ENCODE peak calls at places on chromosome 16, in seven cellular contexts. B is HTR-8/SVneo, H is smooth muscle cell of the brain vasculature, W is H9, Z is Daoy, V is fibroblast of mammary gland, U is iPS DF 6.9. N is an unnamed sample.

GRCh38 chr16:64751906-64752305 is 370.0 kb downstream of the CDH11 start:
- DNase-seq in B (no peak), H (peak; percentile 31), W (no peak), Z (peak; percentile 15), V (peak; percentile 45), U (no peak), N (no peak)

GRCh38 chr16:1474471-1474795 is 395 bp downstream of the CLCN7 start:
- DNase-seq in B (no peak), H (no peak), W (no peak), Z (no peak), V (no peak), U (no peak), N (no peak)

GRCh38 chr16:66406534-66407368 is 20.3 kb upstream of the BEAN1 start:
- DNase-seq in B (peak; percentile 84), H (no peak), W (peak; percentile 91), Z (peak; percentile 74), V (peak; percentile 59), U (no peak), N (peak; percentile 68)

GRCh38 chr16:27722892-27723450 is 173.0 kb downstream of the KATNIP start:
- DNase-seq in B (no peak), H (no peak), W (no peak), Z (no peak), V (no peak), U (no peak), N (no peak)

GRCh38 chr16:57026778-57027062 is 37.4 kb downstream of the NLRC5 start:
- DNase-seq in B (no peak), H (no peak), W (no peak), Z (no peak), V (no peak), U (no peak), N (no peak)

GRCh38 chr16:31421587-31421986 is 6.6 kb downstream of the COX6A2 start:
- DNase-seq in B (no peak), H (no peak), W (no peak), Z (no peak), V (no peak), U (no peak), N (no peak)

GRCh38 chr16:53984936-53985335 is 281.0 kb downstream of the FTO start:
- DNase-seq in B (no peak), H (no peak), W (no peak), Z (no peak), V (no peak), U (no peak), N (no peak)

GRCh38 chr16:13994239-13995106 is 74.5 kb downstream of the ERCC4 start:
- DNase-seq in B (no peak), H (no peak), W (no peak), Z (no peak), V (no peak), U (no peak), N (peak; percentile 10)

GRCh38 chr16:85798901-85799496 is 345 bp downstream of the EMC8 start:
- DNase-seq in B (peak; percentile 53), H (no peak), W (peak; percentile 44), Z (peak; percentile 28), V (peak; percentile 31), U (no peak), N (no peak)

GRCh38 chr16:66881014-66881417 is 701 bp downstream of the PDP2 start:
- DNase-seq in B (no peak), H (no peak), W (no peak), Z (no peak), V (no peak), U (no peak), N (no peak)

GRCh38 chr16:27404163-27404823 is 2.3 kb downstream of the IL21R start:
- DNase-seq in B (no peak), H (no peak), W (no peak), Z (no peak), V (no peak), U (no peak), N (no peak)

GRCh38 chr16:55072976-55073375 is 142.3 kb downstream of the IRX5 start:
- DNase-seq in B (no peak), H (no peak), W (no peak), Z (no peak), V (no peak), U (no peak), N (no peak)

GRCh38 chr16:78929798-78930197 is 670.7 kb downstream of the MAF start:
- DNase-seq in B (no peak), H (no peak), W (no peak), Z (no peak), V (no peak), U (no peak), N (peak; percentile 11)

GRCh38 chr16:48329138-48329537 is 56.1 kb downstream of the SIAH1 start:
- DNase-seq in B (no peak), H (no peak), W (no peak), Z (no peak), V (no peak), U (no peak), N (no peak)

GRCh38 chr16:62035115-62036092 is 834 bp downstream of the CDH8 start:
- DNase-seq in B (no peak), H (no peak), W (peak; percentile 83), Z (no peak), V (no peak), U (no peak), N (no peak)

GRCh38 chr16:66979011-66979717 is 9.2 kb upstream of the CES4A start:
- DNase-seq in B (no peak), H (no peak), W (no peak), Z (peak; percentile 30), V (no peak), U (no peak), N (no peak)

GRCh38 chr16:53664724-53665345 is 38.8 kb downstream of the RPGRIP1L start:
- DNase-seq in B (no peak), H (no peak), W (no peak), Z (peak; percentile 79), V (peak; percentile 92), U (no peak), N (peak; percentile 97)

GRCh38 chr16:23505180-23505665 is 5.1 kb downstream of the GGA2 start:
- DNase-seq in B (no peak), H (no peak), W (no peak), Z (no peak), V (no peak), U (no peak), N (no peak)

GRCh38 chr16:58022601-58023371 is 2.8 kb upstream of the MMP15 start:
- DNase-seq in B (no peak), H (peak; percentile 45), W (no peak), Z (peak; percentile 74), V (peak; percentile 76), U (no peak), N (peak; percentile 69)

GRCh38 chr16:13453938-13454553 is 465.9 kb upstream of the ERCC4 start:
- DNase-seq in B (peak; percentile 9), H (peak; percentile 0), W (no peak), Z (no peak), V (peak; percentile 53), U (peak; percentile 31), N (peak; percentile 10)

GRCh38 chr16:53041196-53041977 is 11.3 kb downstream of the CHD9NB start:
- DNase-seq in B (peak; percentile 20), H (no peak), W (peak; percentile 51), Z (no peak), V (peak; percentile 69), U (no peak), N (no peak)

GRCh38 chr16:17921357-17921978 is 415.1 kb downstream of the NPIPA8 start:
- DNase-seq in B (no peak), H (no peak), W (peak; percentile 66), Z (peak; percentile 0), V (peak; percentile 17), U (peak; percentile 48), N (peak; percentile 11)

GRCh38 chr16:56525154-56525720 is 5.4 kb upstream of the BBS2 start:
- DNase-seq in B (no peak), H (no peak), W (no peak), Z (no peak), V (peak; percentile 82), U (no peak), N (no peak)

GRCh38 chr16:8828541-8829165 is 31.0 kb downstream of the PMM2 start:
- DNase-seq in B (no peak), H (no peak), W (no peak), Z (no peak), V (no peak), U (no peak), N (no peak)

GRCh38 chr16:47143677-47144558 is at the start of gene NETO2:
- DNase-seq in B (peak; percentile 50), H (no peak), W (peak; percentile 75), Z (peak; percentile 64), V (peak; percentile 49), U (no peak), N (peak; percentile 48)

GRCh38 chr16:52547001-52547833 is at the start of gene TOX3:
- DNase-seq in B (no peak), H (no peak), W (peak; percentile 65), Z (no peak), V (no peak), U (no peak), N (no peak)

GRCh38 chr16:78842950-78843349 is 743.5 kb downstream of the WWOX start:
- DNase-seq in B (no peak), H (no peak), W (no peak), Z (no peak), V (no peak), U (no peak), N (no peak)

GRCh38 chr16:3098459-3099394 is at the start of gene ZSCAN10:
- DNase-seq in B (no peak), H (no peak), W (peak; percentile 86), Z (no peak), V (no peak), U (no peak), N (no peak)

GRCh38 chr16:82936941-82937551 is 310.3 kb downstream of the CDH13 start:
- DNase-seq in B (peak; percentile 41), H (peak; percentile 18), W (no peak), Z (peak; percentile 61), V (peak; percentile 5), U (no peak), N (peak; percentile 73)

GRCh38 chr16:86680137-86680536 is 101.8 kb downstream of the FOXL1 start:
- DNase-seq in B (peak; percentile 46), H (no peak), W (no peak), Z (peak; percentile 81), V (peak; percentile 93), U (no peak), N (no peak)

GRCh38 chr16:81467072-81467471 is 22.5 kb downstream of the CMIP start:
- DNase-seq in B (no peak), H (no peak), W (no peak), Z (no peak), V (no peak), U (no peak), N (no peak)

GRCh38 chr16:75044800-75045361 is 46.1 kb downstream of the ZNRF1 start:
- DNase-seq in B (no peak), H (no peak), W (no peak), Z (no peak), V (peak; percentile 31), U (no peak), N (no peak)

GRCh38 chr16:18013863-18014262 is 322.7 kb downstream of the NPIPA8 start:
- DNase-seq in B (no peak), H (no peak), W (no peak), Z (no peak), V (no peak), U (no peak), N (peak; percentile 19)

GRCh38 chr16:89586853-89587252 is 11.3 kb downstream of the CPNE7 start:
- DNase-seq in B (no peak), H (no peak), W (no peak), Z (no peak), V (peak; percentile 89), U (no peak), N (no peak)

GRCh38 chr16:71883193-71883848 is 661 bp downstream of the ZNF821 start:
- DNase-seq in B (peak; percentile 41), H (no peak), W (peak; percentile 82), Z (peak; percentile 12), V (no peak), U (no peak), N (no peak)

GRCh38 chr16:87410530-87410929 is 18.4 kb downstream of the MAP1LC3B start:
- DNase-seq in B (no peak), H (no peak), W (no peak), Z (no peak), V (no peak), U (no peak), N (no peak)